ENCODE peak calls at places on chromosomes 5 and 9, in nine cellular contexts. D is fibroblast of villous mesenchyme, Q is heart left ventricle, J is uterus, L is tibial nerve, O is HCT116, M is fibroblast of the aortic adventitia, Y is tibial artery, E is fibroblast of mammary gland. B is an unnamed sample.

GRCh38 chr5:76192837-76193236 is 109.7 kb downstream of the SV2C start:
- DNase-seq in E (no peak), O (no peak), D (no peak), M (no peak), Q (no peak), Y (no peak), J (no peak), L (no peak), B (no peak)

GRCh38 chr5:119343766-119344165 is 12.1 kb upstream of the TNFAIP8 start:
- DNase-seq in Y (no peak), L (no peak), M (no peak), O (no peak), J (no peak), E (peak), Q (no peak), D (peak), B (peak)

GRCh38 chr5:181203093-181203711 is 1.8 kb downstream of the TRIM7 start:
- DNase-seq in Q (no peak), Y (no peak), L (no peak), D (peak), E (peak), M (peak), O (no peak), J (no peak), B (peak)

GRCh38 chr9:15355669-15356068 is 48.7 kb upstream of the TTC39B start:
- DNase-seq in Y (no peak), M (no peak), E (no peak), L (no peak), Q (no peak), D (no peak), J (no peak), O (no peak), B (no peak)

GRCh38 chr5:159878988-159879471 is 37.3 kb upstream of the ADRA1B start:
- DNase-seq in D (peak), O (no peak), J (peak), L (peak), Y (peak), E (peak), M (peak), Q (peak), B (peak)

GRCh38 chr9:76609285-76610008 is 150.5 kb downstream of the GCNT1 start:
- DNase-seq in M (no peak), E (no peak), Q (no peak), J (no peak), O (no peak), Y (no peak), L (no peak), D (no peak), B (no peak)

GRCh38 chr9:20921362-20921761 is 110.1 kb downstream of the HACD4 start:
- DNase-seq in O (no peak), Y (no peak), Q (no peak), E (no peak), J (no peak), D (no peak), M (no peak), L (no peak), B (no peak)

GRCh38 chr5:100780376-100780870 is 122.7 kb downstream of the ST8SIA4 start:
- DNase-seq in J (no peak), O (no peak), E (no peak), M (no peak), L (no peak), Q (no peak), Y (no peak), D (no peak), B (no peak)

GRCh38 chr5:139094154-139095131 is 103.7 kb downstream of the SIL1 start:
- DNase-seq in J (no peak), E (no peak), D (no peak), Y (no peak), M (no peak), L (no peak), O (no peak), Q (no peak), B (no peak)

GRCh38 chr5:139092741-139093140 is 105.4 kb downstream of the SIL1 start:
- DNase-seq in M (no peak), Q (no peak), E (no peak), O (no peak), Y (no peak), L (no peak), D (no peak), J (no peak), B (no peak)

GRCh38 chr5:139090566-139090965 is 107.6 kb downstream of the SIL1 start:
- DNase-seq in E (no peak), M (no peak), D (no peak), Y (no peak), J (no peak), L (no peak), Q (no peak), O (no peak), B (no peak)

GRCh38 chr5:139088024-139088423 is 110.1 kb downstream of the SIL1 start:
- DNase-seq in E (no peak), O (no peak), J (no peak), Y (no peak), L (no peak), M (no peak), Q (no peak), D (no peak), B (no peak)

DNA sequence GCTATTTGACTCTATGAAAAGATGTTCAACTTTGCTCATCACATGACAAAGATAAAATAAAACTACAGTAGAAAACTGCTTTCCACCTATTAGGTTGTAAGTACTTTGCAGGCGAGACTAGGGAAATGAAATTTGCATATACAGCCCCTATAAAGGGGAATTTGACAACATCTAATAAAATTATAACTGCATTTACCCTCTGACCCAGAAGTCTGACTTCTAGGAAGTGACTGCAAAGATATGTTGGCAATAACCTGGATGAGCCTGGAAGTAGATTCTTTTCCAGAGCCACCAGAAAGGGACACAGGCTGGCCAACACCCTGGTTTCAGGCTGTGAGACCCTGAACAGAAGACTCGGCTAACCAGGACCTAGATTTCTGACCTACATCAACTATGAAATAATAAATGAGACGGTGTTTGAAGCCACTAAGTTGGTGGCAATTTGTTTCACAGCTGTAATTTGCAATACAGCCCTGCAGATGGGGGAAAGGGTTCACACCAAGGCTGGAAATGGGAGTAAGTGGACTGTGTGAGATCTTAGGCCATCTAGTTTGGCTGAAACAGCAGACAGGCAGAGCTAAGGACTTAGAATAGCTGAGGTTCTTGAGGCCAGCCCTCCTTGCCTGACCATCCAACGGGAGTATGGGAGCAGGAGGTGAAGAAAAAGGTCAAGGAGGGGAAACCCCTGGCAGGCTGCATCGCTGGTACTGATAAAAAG is 106.6 kb downstream of the SIL1 start:
- DNase-seq in Y (no peak), D (peak), E (peak), M (peak), L (no peak), J (no peak), O (no peak), Q (no peak), B (peak)
- TF ChIP-seq CTCF in Y (peak), D (peak), E (peak), M (peak), L (peak), J (peak), O (no peak), Q (peak), B (no peak)

GRCh38 chr9:127106493-127106855 is 16.0 kb downstream of the ANGPTL2 start:
- DNase-seq in M (no peak), Q (peak), O (no peak), E (no peak), Y (no peak), D (no peak), L (no peak), J (no peak), B (no peak)
- H3K4me3 ChIP-seq in M (no peak), Q (no peak), O (no peak), E (no peak), Y (no peak), D (no peak), L (no peak), J (no peak), B (no peak)

GRCh38 chr9:36980148-36980974 is 53.7 kb downstream of the PAX5 start:
- DNase-seq in L (no peak), J (no peak), M (no peak), E (no peak), Q (no peak), O (peak), D (no peak), Y (no peak), B (no peak)
- TF ChIP-seq CTCF in L (no peak), J (no peak), M (no peak), E (no peak), Q (no peak), O (peak), D (peak), Y (no peak), B (no peak)

GRCh38 chr5:80191991-80192398 is 63.9 kb downstream of the SERINC5 start:
- DNase-seq in J (peak), E (no peak), O (no peak), Y (no peak), M (no peak), Q (peak), D (no peak), L (no peak), B (no peak)
- H3K4me3 ChIP-seq in J (no peak), E (no peak), O (no peak), Y (no peak), M (no peak), Q (peak), D (no peak), L (no peak), B (no peak)

DNA sequence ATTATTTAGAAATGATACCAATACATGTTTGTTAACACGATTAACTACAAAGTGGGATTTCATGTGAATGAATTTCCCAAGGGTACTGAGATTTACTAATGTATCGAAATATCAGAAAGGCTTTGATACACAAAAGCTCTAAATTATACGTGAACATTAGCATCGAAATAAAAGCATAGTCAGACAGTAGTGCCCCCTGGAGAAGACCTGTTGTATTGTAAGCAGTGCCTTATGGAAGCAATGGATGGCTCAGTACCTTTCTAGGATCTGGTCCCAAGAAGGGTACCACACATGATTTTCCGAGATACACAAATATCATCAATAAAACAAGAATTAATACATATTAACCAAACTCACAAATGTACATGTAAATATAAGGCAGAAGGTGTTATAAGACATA is 153.8 kb downstream of the CDH12 start:
- DNase-seq in O (no peak), M (no peak), Q (no peak), L (no peak), Y (no peak), E (no peak), J (no peak), D (no peak), B (no peak)
- TF ChIP-seq CTCF in O (no peak), M (no peak), Q (no peak), L (no peak), Y (no peak), E (peak), J (no peak), D (no peak), B (no peak)